ENCODE peak calls at places on chromosomes 5 and 9, in seven cellular contexts. H is DMS153, A is NCI-H2171, Q is HTR-8/SVneo, C is Peyer's patch, F is mucosa of descending colon, D is cardiac fibroblast. W is an unnamed sample.

GRCh38 chr9:100426194-100426531 is 780 bp upstream of the MSANTD3 start:
- DNase-seq in H (no peak), A (no peak), Q (no peak), C (no peak), F (no peak), D (no peak), W (no peak)

GRCh38 chr9:106143781-106144180 is 449.4 kb downstream of the TMEM38B start:
- DNase-seq in H (no peak), A (no peak), Q (no peak), C (no peak), F (no peak), D (no peak), W (no peak)

GRCh38 chr9:108784998-108785397 is 70.8 kb downstream of the ACTL7B start:
- DNase-seq in H (no peak), A (no peak), Q (no peak), C (no peak), F (no peak), D (peak), W (no peak)

GRCh38 chr5:90638878-90639277 is 80.3 kb downstream of the ADGRV1 start:
- DNase-seq in H (no peak), A (no peak), Q (no peak), C (no peak), F (no peak), D (no peak), W (no peak)

GRCh38 chr5:132962429-132962928 is 955 bp downstream of the AFF4 start:
- DNase-seq in H (peak), A (peak), Q (peak), C (peak), F (no peak), D (peak), W (peak)

GRCh38 chr9:112041536-112042243 is 133.4 kb downstream of the SUSD1 start:
- DNase-seq in H (no peak), A (no peak), Q (peak), C (no peak), F (no peak), D (peak), W (peak)

GRCh38 chr5:60185230-60186104 is 291.9 kb upstream of the PDE4D start:
- DNase-seq in H (no peak), A (no peak), Q (no peak), C (no peak), F (no peak), D (no peak), W (no peak)

GRCh38 chr5:173330151-173330855 is 2.1 kb upstream of the STC2 start:
- DNase-seq in H (no peak), A (no peak), Q (no peak), C (no peak), F (no peak), D (no peak), W (no peak)

GRCh38 chr9:132651259-132651658 is 18.5 kb downstream of the DDX31 start:
- DNase-seq in H (no peak), A (no peak), Q (no peak), C (no peak), F (no peak), D (peak), W (no peak)

GRCh38 chr9:37061763-37062162 is 27.7 kb upstream of the PAX5 start:
- DNase-seq in H (no peak), A (no peak), Q (no peak), C (no peak), F (no peak), D (no peak), W (no peak)

GRCh38 chr5:172909931-172910502 is 49.2 kb upstream of the RPL26L1 start:
- DNase-seq in H (no peak), A (no peak), Q (no peak), C (no peak), F (no peak), D (peak), W (no peak)

GRCh38 chr9:68690088-68690487 is 15.0 kb upstream of the PIP5K1B start:
- DNase-seq in H (no peak), A (no peak), Q (no peak), C (peak), F (no peak), D (peak), W (no peak)

GRCh38 chr5:61202213-61202612 is 39.9 kb upstream of the SMIM15 start:
- DNase-seq in H (no peak), A (no peak), Q (no peak), C (no peak), F (no peak), D (no peak), W (peak)

GRCh38 chr5:104048231-104048630 is 485.6 kb upstream of the NUDT12 start:
- DNase-seq in H (no peak), A (no peak), Q (no peak), C (no peak), F (no peak), D (no peak), W (no peak)

GRCh38 chr5:55691265-55692105 is 20.6 kb downstream of the SLC38A9 start:
- DNase-seq in H (peak), A (peak), Q (peak), C (no peak), F (no peak), D (peak), W (peak)

GRCh38 chr5:120151825-120152224 is 312.3 kb upstream of the PRR16 start:
- DNase-seq in H (no peak), A (no peak), Q (no peak), C (no peak), F (no peak), D (no peak), W (no peak)

GRCh38 chr9:128408963-128409431 is 11.7 kb upstream of the CERCAM start:
- DNase-seq in H (no peak), A (no peak), Q (no peak), C (no peak), F (no peak), D (no peak), W (no peak)

GRCh38 chr5:66406761-66407289 is 189.4 kb upstream of the MAST4 start:
- DNase-seq in H (peak), A (peak), Q (no peak), C (no peak), F (no peak), D (no peak), W (no peak)

GRCh38 chr9:32378993-32379729 is 5.3 kb upstream of the ACO1 start:
- DNase-seq in H (peak), A (peak), Q (peak), C (peak), F (no peak), D (peak), W (peak)

GRCh38 chr5:34586117-34586885 is 69.8 kb upstream of the RAI14 start:
- DNase-seq in H (no peak), A (no peak), Q (peak), C (no peak), F (no peak), D (peak), W (peak)

GRCh38 chr5:96844476-96844990 is 31.8 kb upstream of the ERAP2 start:
- DNase-seq in H (no peak), A (no peak), Q (no peak), C (no peak), F (no peak), D (no peak), W (no peak)

GRCh38 chr5:6827815-6828214 is 114.6 kb downstream of the TENT4A start:
- DNase-seq in H (peak), A (no peak), Q (no peak), C (peak), F (no peak), D (no peak), W (no peak)

GRCh38 chr9:76353280-76353679 is 40.9 kb downstream of the RFK start:
- DNase-seq in H (no peak), A (no peak), Q (no peak), C (no peak), F (no peak), D (no peak), W (no peak)

GRCh38 chr5:95779611-95780010 is 42.9 kb downstream of the GLRX start:
- DNase-seq in H (no peak), A (no peak), Q (no peak), C (no peak), F (no peak), D (peak), W (no peak)

GRCh38 chr5:91101777-91102379 is 281.2 kb downstream of the ARRDC3 start:
- DNase-seq in H (no peak), A (peak), Q (peak), C (peak), F (peak), D (peak), W (peak)

GRCh38 chr9:89722712-89723111 is 117.9 kb downstream of the GADD45G start:
- DNase-seq in H (no peak), A (no peak), Q (no peak), C (no peak), F (no peak), D (no peak), W (no peak)

GRCh38 chr9:111348821-111349271 is 18.8 kb upstream of the OR2K2 start:
- DNase-seq in H (no peak), A (no peak), Q (no peak), C (peak), F (peak), D (peak), W (peak)

GRCh38 chr9:98600631-98601030 is 108.1 kb downstream of the GABBR2 start:
- DNase-seq in H (no peak), A (no peak), Q (no peak), C (no peak), F (no peak), D (no peak), W (no peak)

GRCh38 chr5:157778121-157778805 is 34.8 kb downstream of the LSM11 start:
- DNase-seq in H (peak), A (peak), Q (peak), C (peak), F (peak), D (peak), W (no peak)

GRCh38 chr5:149605998-149606721 is 24.9 kb downstream of the ARHGEF37 start:
- DNase-seq in H (no peak), A (no peak), Q (peak), C (peak), F (peak), D (peak), W (peak)

GRCh38 chr9:70498866-70499265 is 84.4 kb upstream of the KLF9 start:
- DNase-seq in H (no peak), A (no peak), Q (no peak), C (no peak), F (no peak), D (peak), W (no peak)

GRCh38 chr5:98769256-98770157 is 4.0 kb upstream of the RGMB start:
- DNase-seq in H (no peak), A (no peak), Q (peak), C (peak), F (peak), D (peak), W (peak)

GRCh38 chr5:133321833-133322420 is 270.1 kb downstream of the HSPA4 start:
- DNase-seq in H (no peak), A (no peak), Q (no peak), C (no peak), F (no peak), D (no peak), W (no peak)

GRCh38 chr5:175671013-175671412 is 13.1 kb downstream of the HRH2 start:
- DNase-seq in H (no peak), A (no peak), Q (no peak), C (no peak), F (no peak), D (no peak), W (no peak)